ENCODE peak calls at places on chromosomes 1 and 21, in eight cellular contexts. R is CD8-positive, alpha-beta T cell; B is upper lobe of right lung; P is cardiac septum; L is D341Med; T is amniotic stem cell; J is heart left ventricle; S is activated CD4-positive, alpha-beta T cell treated with anti-CD3 and anti-CD28 coated beads, Interleukin-2, amount 50 U/mL, for 1 hour. I is an unnamed sample.

GRCh38 chr21:41630249-41630648 is 122.3 kb upstream of the TMPRSS2 start:
- DNase-seq in R (no peak), B (no peak), P (peak; percentile 51), L (no peak), T (no peak), J (no peak), S (no peak), I (no peak)

GRCh38 chr1:161071886-161072371 is 2.2 kb upstream of the ARHGAP30 start:
- DNase-seq in R (peak; percentile 68), B (peak; percentile 83), P (peak; percentile 83), L (peak; percentile 77), T (no peak), J (peak; percentile 77), S (peak; percentile 43), I (no peak)

GRCh38 chr1:48069662-48070432 is 72.7 kb upstream of the TRABD2B start:
- DNase-seq in R (no peak), B (no peak), P (no peak), L (no peak), T (no peak), J (no peak), S (no peak), I (no peak)

GRCh38 chr1:200704991-200705390 is 33.7 kb upstream of the CAMSAP2 start:
- DNase-seq in R (no peak), B (no peak), P (no peak), L (no peak), T (no peak), J (no peak), S (no peak), I (no peak)

GRCh38 chr1:207883660-207884245 is 27.2 kb downstream of the CD34 start:
- DNase-seq in R (no peak), B (no peak), P (no peak), L (peak; percentile 48), T (no peak), J (no peak), S (no peak), I (no peak)

GRCh38 chr1:236837115-236837514 is 42.0 kb downstream of the MTR start:
- DNase-seq in R (no peak), B (no peak), P (no peak), L (no peak), T (no peak), J (no peak), S (no peak), I (no peak)

GRCh38 chr1:214525535-214526019 is 25.8 kb downstream of the PTPN14 start:
- DNase-seq in R (no peak), B (no peak), P (no peak), L (no peak), T (no peak), J (no peak), S (no peak), I (no peak)

GRCh38 chr1:64167176-64167575 is 36.2 kb upstream of the UBE2U start:
- DNase-seq in R (no peak), B (no peak), P (no peak), L (no peak), T (no peak), J (no peak), S (no peak), I (no peak)

GRCh38 chr1:38489844-38490270 is 369.7 kb downstream of the RRAGC start:
- DNase-seq in R (peak; percentile 62), B (no peak), P (no peak), L (peak; percentile 75), T (no peak), J (no peak), S (peak; percentile 33), I (no peak)

I was measured in kidney.